ENCODE peak calls at places on chromosomes 16 and 17, in eight cellular contexts. Y, M, N, S, O, V, R and G are unnamed samples.

GRCh38 chr17:66466421-66466820 is 164.0 kb downstream of the PRKCA start:
- DNase-seq in Y (no peak), M (no peak), N (no peak), R (no peak), S (no peak), V (no peak), O (no peak), G (no peak)

GRCh38 chr16:62036101-62036806 is at the start of gene CDH8:
- DNase-seq in O (no peak), S (no peak), M (no peak), V (no peak), Y (no peak), R (no peak), N (no peak), G (no peak)

GRCh38 chr16:523097-523741 is 4.3 kb upstream of the CAPN15 start:
- DNase-seq in M (no peak), S (no peak), Y (no peak), V (no peak), R (no peak), N (no peak), O (no peak), G (no peak)

GRCh38 chr16:84585886-84586285 is 32.0 kb downstream of the COTL1 start:
- DNase-seq in N (no peak), V (no peak), O (no peak), M (no peak), Y (no peak), R (no peak), S (peak; percentile 32), G (no peak)

GRCh38 chr17:74442670-74443515 is 11.0 kb downstream of the GPRC5C start:
- DNase-seq in R (no peak), V (no peak), N (no peak), S (peak; percentile 55), Y (peak; percentile 80), O (peak; percentile 25), M (peak; percentile 24), G (no peak)

GRCh38 chr16:667780-668518 is at the start of gene RHOT2:
- DNase-seq in O (peak; percentile 98), S (peak; percentile 95), Y (peak; percentile 93), M (peak; percentile 98), N (peak; percentile 92), R (no peak), V (no peak), G (peak; percentile 86)

GRCh38 chr16:54366005-54366634 is 79.5 kb upstream of the IRX3 start:
- DNase-seq in R (no peak), Y (no peak), N (no peak), M (no peak), O (no peak), V (no peak), S (no peak), G (no peak)

GRCh38 chr17:61364463-61364846 is 35.2 kb upstream of the TBX2 start:
- DNase-seq in S (no peak), N (no peak), Y (no peak), M (no peak), O (no peak), R (no peak), V (no peak), G (no peak)

GRCh38 chr17:46770818-46771600 is 47.5 kb downstream of the WNT3 start:
- DNase-seq in S (peak; percentile 37), R (no peak), O (peak; percentile 83), V (no peak), M (peak; percentile 52), Y (peak; percentile 31), N (peak; percentile 20), G (no peak)

GRCh38 chr16:29811896-29812665 is at the start of gene PRRT2:
- DNase-seq in S (peak; percentile 33), M (peak; percentile 62), V (no peak), O (peak; percentile 80), Y (peak; percentile 83), R (no peak), N (peak; percentile 57), G (no peak)

GRCh38 chr16:86945166-86945900 is 367.0 kb downstream of the FOXL1 start:
- DNase-seq in Y (no peak), N (no peak), M (no peak), R (no peak), O (no peak), V (no peak), S (no peak), G (no peak)

GRCh38 chr17:49180998-49181635 is 29.3 kb downstream of the GNGT2 start:
- DNase-seq in R (no peak), Y (no peak), V (no peak), N (no peak), S (no peak), M (no peak), O (no peak), G (no peak)

GRCh38 chr17:17365476-17366110 is 62.4 kb downstream of the NT5M start:
- DNase-seq in Y (no peak), M (no peak), R (no peak), N (no peak), O (no peak), V (no peak), S (no peak), G (no peak)